ENCODE peak calls at places on chromosome 11, in six cellular contexts. O is MM.1S, Q is hepatocyte, R is HL-60, F is iPS DF 6.9, Y is lung. B is an unnamed sample.
A peak's percentile ranks its signal among the peaks of the same experiment; 100 is the strongest.

GRCh38 chr11:127620660-127621059 is 620.1 kb upstream of the KIRREL3 start:
- DNase-seq in O (no peak), Q (no peak), R (no peak), F (no peak), Y (no peak), B (no peak)

GRCh38 chr11:23540101-23540561 is 679.9 kb upstream of the CCDC179 start:
- DNase-seq in O (peak; percentile 79), Q (peak; percentile 55), R (no peak), F (peak; percentile 54), Y (no peak), B (no peak)

GRCh38 chr11:79314906-79315689 is 125.7 kb downstream of the TENM4 start:
- DNase-seq in O (peak; percentile 11), Q (peak; percentile 50), R (no peak), F (peak; percentile 33), Y (no peak), B (no peak)

GRCh38 chr11:33900159-33900855 is 8.4 kb upstream of the LMO2 start:
- DNase-seq in O (no peak), Q (no peak), R (peak; percentile 35), F (no peak), Y (no peak), B (no peak)

GRCh38 chr11:61699737-61700160 is 19.6 kb downstream of the DAGLA start:
- DNase-seq in O (no peak), Q (peak; percentile 58), R (no peak), F (no peak), Y (no peak), B (peak; percentile 45)

GRCh38 chr11:115623021-115623451 is 118.8 kb upstream of the CADM1 start:
- DNase-seq in O (no peak), Q (peak; percentile 80), R (no peak), F (no peak), Y (peak; percentile 65), B (no peak)

GRCh38 chr11:44125598-44125997 is 30.1 kb downstream of the EXT2 start:
- DNase-seq in O (peak; percentile 44), Q (no peak), R (no peak), F (no peak), Y (no peak), B (no peak)

GRCh38 chr11:130548491-130548833 is 100.0 kb downstream of the ADAMTS15 start:
- DNase-seq in O (no peak), Q (no peak), R (no peak), F (no peak), Y (no peak), B (no peak)

GRCh38 chr11:12679471-12679870 is 5.2 kb downstream of the TEAD1 start:
- DNase-seq in O (no peak), Q (no peak), R (no peak), F (no peak), Y (no peak), B (no peak)

DNA sequence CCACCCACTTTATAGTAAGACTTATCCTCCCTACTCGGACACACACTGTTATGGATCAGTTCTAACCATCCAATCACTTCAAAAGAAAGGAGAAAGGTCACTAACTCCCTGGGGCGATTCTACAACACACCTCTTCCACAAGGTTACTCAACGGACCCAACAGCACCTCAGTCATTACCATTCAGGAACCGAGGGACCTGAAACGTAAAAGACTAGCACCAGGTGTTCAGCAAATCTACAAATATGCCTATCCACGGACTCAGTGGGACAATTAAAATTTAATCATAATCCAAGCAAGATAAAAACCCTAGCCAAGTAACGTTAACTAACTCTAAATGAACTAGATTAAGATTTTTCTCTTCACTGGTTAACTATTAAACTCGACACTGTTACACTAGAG is 1.6 kb downstream of the HNRNPUL2 start:
- DNase-seq in O (no peak), Q (no peak), R (no peak), F (no peak), Y (no peak), B (no peak)
- H3K27ac ChIP-seq in O (peak overlapping the region; percentile 92), Q (peak overlapping the region; percentile 91), R (peak overlapping the region; percentile 89), F (no peak overlapping the region), Y (peak overlapping the region; percentile 99), B (no peak overlapping the region)

DNA sequence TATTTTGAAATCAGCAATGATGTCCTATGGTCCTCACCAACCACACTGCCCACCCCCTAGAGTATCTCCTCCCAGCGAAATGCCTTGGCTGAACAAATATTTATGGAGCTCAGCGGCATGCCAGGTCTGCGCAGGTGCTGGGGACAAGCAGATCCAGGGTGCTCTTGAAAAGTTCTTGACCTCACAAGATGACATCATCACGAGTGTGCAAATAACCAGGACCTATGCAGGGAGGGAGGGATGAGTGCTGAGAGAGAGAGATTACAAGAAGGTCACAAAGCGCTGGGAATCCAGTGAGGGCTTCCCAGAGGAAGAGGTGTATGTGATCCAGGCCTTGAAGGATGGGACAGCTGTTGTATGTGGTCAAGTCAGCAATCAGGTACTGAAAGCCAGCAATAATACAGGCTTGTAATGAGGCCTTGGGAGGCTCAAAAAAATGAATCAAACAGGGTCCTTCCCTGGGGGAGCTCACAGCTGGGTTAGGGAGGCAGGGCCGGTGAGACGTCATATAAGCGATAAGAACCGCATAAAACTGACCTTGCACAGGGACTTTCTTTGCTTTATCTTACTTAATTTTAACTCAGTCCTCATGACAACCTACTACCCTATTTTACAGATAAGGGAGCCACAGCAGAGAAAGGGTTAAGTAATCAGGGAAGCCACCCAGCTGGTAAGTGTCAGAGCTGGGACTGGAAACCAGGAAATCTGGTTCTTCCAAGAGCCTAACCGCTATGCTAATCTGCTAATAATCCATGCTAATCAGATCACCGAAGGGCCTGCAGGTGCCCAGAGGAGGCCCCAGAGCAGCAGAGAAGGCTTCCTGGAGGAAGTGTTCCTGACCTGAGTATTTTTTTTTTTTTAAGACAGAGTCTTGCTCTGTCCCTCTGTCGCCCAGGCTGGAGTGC is 8.2 kb downstream of the ARRB1 start:
- DNase-seq in O (no peak), Q (peak; percentile 84), R (peak; percentile 56), F (peak; percentile 52), Y (peak; percentile 87), B (no peak)
- H3K27ac ChIP-seq in O (no peak overlapping the region), Q (peak overlapping the region; percentile 84), R (peak overlapping the region; percentile 45), F (no peak overlapping the region), Y (no peak overlapping the region), B (peak overlapping the region; percentile 67)

GRCh38 chr11:102118937-102119336 is 8.7 kb downstream of the YAP1 start:
- DNase-seq in O (no peak), Q (no peak), R (no peak), F (no peak), Y (no peak), B (no peak)

GRCh38 chr11:102117472-102118113 is 7.3 kb downstream of the YAP1 start:
- DNase-seq in O (no peak), Q (no peak), R (no peak), F (no peak), Y (no peak), B (no peak)

GRCh38 chr11:102114032-102114431 is 3.8 kb downstream of the YAP1 start:
- DNase-seq in O (no peak), Q (peak; percentile 7), R (no peak), F (no peak), Y (no peak), B (no peak)

GRCh38 chr11:102115557-102115956 is 5.3 kb downstream of the YAP1 start:
- DNase-seq in O (no peak), Q (peak; percentile 79), R (no peak), F (no peak), Y (no peak), B (no peak)

GRCh38 chr11:102116453-102117205 is 6.4 kb downstream of the YAP1 start:
- DNase-seq in O (no peak), Q (no peak), R (no peak), F (no peak), Y (no peak), B (no peak)
- H3K27ac ChIP-seq in O (no peak overlapping the region), Q (peak overlapping the region; percentile 97), R (no peak overlapping the region), F (no peak overlapping the region), Y (no peak overlapping the region), B (no peak overlapping the region)

GRCh38 chr11:126549273-126549585 is 193.7 kb downstream of the ST3GAL4 start:
- DNase-seq in O (no peak), Q (no peak), R (no peak), F (no peak), Y (no peak), B (no peak)

GRCh38 chr11:126547161-126547560 is 191.7 kb downstream of the ST3GAL4 start:
- DNase-seq in O (no peak), Q (no peak), R (no peak), F (no peak), Y (no peak), B (no peak)

GRCh38 chr11:126546694-126547093 is 191.2 kb downstream of the ST3GAL4 start:
- DNase-seq in O (no peak), Q (no peak), R (no peak), F (no peak), Y (no peak), B (no peak)

GRCh38 chr11:126547691-126548090 is 192.2 kb downstream of the ST3GAL4 start:
- DNase-seq in O (no peak), Q (no peak), R (no peak), F (no peak), Y (no peak), B (no peak)

GRCh38 chr11:126548576-126549272 is 193.2 kb downstream of the ST3GAL4 start:
- DNase-seq in O (no peak), Q (no peak), R (no peak), F (no peak), Y (no peak), B (peak; percentile 69)
- H3K27ac ChIP-seq in O (no peak overlapping the region), Q (no peak overlapping the region), R (no peak overlapping the region), F (no peak overlapping the region), Y (no peak overlapping the region), B (peak overlapping the region; percentile 69)

GRCh38 chr11:6488342-6488741 is 7.0 kb downstream of the TIMM10B start:
- DNase-seq in O (no peak), Q (no peak), R (no peak), F (no peak), Y (no peak), B (no peak)

GRCh38 chr11:6485661-6486060 is 4.4 kb downstream of the TIMM10B start:
- DNase-seq in O (no peak), Q (no peak), R (no peak), F (no peak), Y (no peak), B (no peak)

GRCh38 chr11:6486256-6486655 is 5.0 kb downstream of the TIMM10B start:
- DNase-seq in O (no peak), Q (no peak), R (no peak), F (no peak), Y (no peak), B (no peak)

GRCh38 chr11:6488831-6489230 is 7.5 kb downstream of the TIMM10B start:
- DNase-seq in O (no peak), Q (no peak), R (no peak), F (no peak), Y (no peak), B (no peak)

DNA sequence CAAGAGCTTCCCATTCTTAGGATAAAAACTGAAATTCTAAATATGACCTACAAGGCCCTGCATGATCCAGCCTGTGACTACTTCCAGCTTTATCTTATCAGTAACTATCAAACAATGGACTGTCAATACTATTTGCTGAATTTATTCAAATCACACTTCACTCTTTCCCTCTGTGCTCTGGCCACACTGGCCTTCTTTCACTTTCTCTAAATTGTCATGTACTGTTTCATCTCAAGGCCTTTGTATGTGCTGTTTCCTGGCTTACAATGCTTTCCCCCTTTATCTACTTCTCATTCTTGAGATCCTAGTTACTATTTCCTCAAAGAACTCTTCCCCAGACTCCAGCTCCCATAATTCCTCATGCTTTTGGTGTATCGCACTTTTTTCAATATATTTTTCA is 5.6 kb downstream of the TIMM10B start:
- DNase-seq in O (no peak), Q (no peak), R (no peak), F (no peak), Y (no peak), B (no peak)
- H3K27ac ChIP-seq in O (no peak overlapping the region), Q (peak overlapping the region; percentile 20), R (no peak overlapping the region), F (no peak overlapping the region), Y (no peak overlapping the region), B (no peak overlapping the region)

GRCh38 chr11:118635237-118635591 is 27.8 kb downstream of the PHLDB1 start:
- DNase-seq in O (no peak), Q (no peak), R (no peak), F (no peak), Y (no peak), B (no peak)
- H3K27ac ChIP-seq in O (no peak overlapping the region), Q (peak overlapping the region; percentile 67), R (no peak overlapping the region), F (no peak overlapping the region), Y (peak overlapping the region; percentile 56), B (peak overlapping the region; percentile 92)

B was measured in caudate nucleus.